ENCODE peak calls at places on chromosomes 6 and 20, in ten cellular contexts. H is GM23338; C is CD8-positive, alpha-beta T cell; N is epithelial cell of esophagus; E is GM12878; M is nephron progenitor cell; B is A673; S is HFFc6; R is fibroblast of mammary gland; F is mucosa of descending colon. T is an unnamed sample.

GRCh38 chr6:117907600-117908245 is 659 bp downstream of the SLC35F1 start:
- DNase-seq in B (peak), C (no peak), R (no peak), N (peak), E (no peak), M (peak), F (no peak), S (no peak), H (peak), T (peak)

GRCh38 chr6:166415306-166415705 is 32.6 kb upstream of the MPC1 start:
- DNase-seq in N (no peak), F (no peak), S (no peak), B (no peak), H (no peak), C (no peak), M (no peak), E (no peak), R (no peak), T (no peak)

GRCh38 chr6:89021629-89022028 is 58.2 kb upstream of the RNGTT start:
- DNase-seq in S (no peak), E (no peak), M (no peak), N (peak), B (no peak), R (no peak), C (no peak), H (peak), F (no peak), T (no peak)

GRCh38 chr20:38970302-38970701 is 8.2 kb downstream of the DHX35 start:
- DNase-seq in C (no peak), H (no peak), M (no peak), B (no peak), R (peak), N (peak), S (peak), E (no peak), F (no peak), T (no peak)

GRCh38 chr6:111623046-111623718 is 17.5 kb upstream of the TRAF3IP2 start:
- DNase-seq in C (no peak), R (no peak), F (peak), S (no peak), B (no peak), M (no peak), H (no peak), N (peak), E (no peak), T (no peak)

GRCh38 chr6:138970856-138971425 is 17.1 kb downstream of the REPS1 start:
- DNase-seq in R (peak), B (peak), H (no peak), S (peak), N (peak), M (no peak), C (no peak), E (no peak), F (no peak), T (no peak)

GRCh38 chr6:33989016-33989854 is 156.7 kb downstream of the GRM4 start:
- DNase-seq in C (no peak), B (no peak), H (no peak), R (no peak), E (no peak), S (no peak), F (peak), N (no peak), M (no peak), T (no peak)

GRCh38 chr20:31833931-31834521 is 11.4 kb downstream of the FOXS1 start:
- DNase-seq in N (no peak), H (no peak), S (no peak), F (no peak), B (no peak), C (no peak), E (no peak), R (no peak), M (no peak), T (no peak)

GRCh38 chr6:77740380-77740779 is 87.5 kb downstream of the MEI4 start:
- DNase-seq in M (no peak), N (peak), F (no peak), H (peak), S (peak), E (no peak), B (peak), C (no peak), R (peak), T (no peak)

GRCh38 chr6:31806470-31807272 is at the start of gene LSM2:
- DNase-seq in M (peak), S (peak), H (peak), N (peak), E (peak), C (peak), F (peak), B (peak), R (peak), T (peak)
- TF ChIP-seq CTCF in M (no peak), S (peak), H (peak), N (peak), E (peak), C (no peak), F (peak), B (peak), R (no peak), T (peak)

GRCh38 chr6:28580484-28580883 is 54.8 kb downstream of the GPX5 start:
- DNase-seq in F (no peak), H (no peak), B (peak), R (peak), C (no peak), M (no peak), N (peak), S (no peak), E (no peak), T (no peak)
- TF ChIP-seq CTCF in F (no peak), H (no peak), B (peak), R (peak), C (peak), M (no peak), N (no peak), S (peak), E (no peak), T (peak)

GRCh38 chr20:33399924-33400323 is 1.4 kb downstream of the CDK5RAP1 start:
- DNase-seq in N (no peak), R (no peak), F (no peak), E (no peak), S (no peak), H (no peak), M (no peak), B (no peak), C (no peak), T (no peak)

GRCh38 chr20:33392016-33392415 is 9.3 kb downstream of the CDK5RAP1 start:
- DNase-seq in F (no peak), C (no peak), R (peak), B (peak), M (peak), H (no peak), N (no peak), S (peak), E (no peak), T (no peak)

GRCh38 chr20:33393609-33394008 is 7.7 kb downstream of the CDK5RAP1 start:
- DNase-seq in B (peak), N (no peak), F (no peak), E (no peak), S (peak), R (peak), M (no peak), C (no peak), H (no peak), T (no peak)

DNA sequence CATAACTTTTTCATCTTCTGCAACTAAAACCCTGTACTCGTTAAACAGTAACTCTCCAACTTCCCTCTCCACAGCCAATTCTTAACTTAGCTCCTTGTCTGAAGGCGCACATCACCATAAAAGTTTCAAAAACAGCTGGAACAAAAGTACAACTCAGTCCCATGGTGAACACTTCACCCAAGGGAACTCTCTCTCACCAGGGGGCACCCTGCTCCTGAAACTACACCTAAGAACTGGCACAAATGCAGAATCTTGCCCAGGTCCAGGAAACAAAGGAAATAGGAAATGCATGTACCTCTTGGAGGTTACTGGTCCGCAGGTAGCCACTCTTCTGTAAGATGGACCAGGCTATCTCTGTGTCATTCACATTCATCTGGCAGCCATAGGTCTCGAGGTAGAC is 6.6 kb downstream of the CDK5RAP1 start:
- DNase-seq in M (no peak), R (no peak), S (no peak), E (no peak), C (no peak), H (no peak), B (no peak), N (no peak), F (no peak), T (no peak)
- TF ChIP-seq CTCF in M (no peak), R (peak), S (peak), E (no peak), C (no peak), H (no peak), B (no peak), N (no peak), F (no peak), T (peak)

GRCh38 chr20:60935971-60936370 is 316.1 kb upstream of the CDH4 start:
- DNase-seq in B (peak), M (no peak), E (no peak), H (peak), F (no peak), C (no peak), R (no peak), S (no peak), N (no peak), T (no peak)
- TF ChIP-seq CTCF in B (peak), M (no peak), E (no peak), H (peak), F (no peak), C (no peak), R (no peak), S (no peak), N (no peak), T (peak)

GRCh38 chr20:50068041-50068651 is 44.8 kb downstream of the UBE2V1 start:
- DNase-seq in B (no peak), F (no peak), S (no peak), C (no peak), E (no peak), M (no peak), H (no peak), N (no peak), R (no peak), T (no peak)

GRCh38 chr20:50071039-50071888 is 41.7 kb downstream of the UBE2V1 start:
- DNase-seq in F (peak), B (peak), N (peak), M (peak), H (peak), C (peak), E (no peak), R (peak), S (peak), T (peak)

GRCh38 chr20:50073500-50073899 is 39.5 kb downstream of the UBE2V1 start:
- DNase-seq in R (no peak), S (no peak), E (no peak), B (no peak), C (no peak), N (no peak), H (no peak), F (peak), M (no peak), T (no peak)

GRCh38 chr20:50067461-50067860 is 45.5 kb downstream of the UBE2V1 start:
- DNase-seq in S (no peak), N (no peak), B (no peak), F (no peak), E (no peak), H (no peak), C (no peak), R (no peak), M (no peak), T (no peak)

GRCh38 chr20:50070361-50070760 is 42.6 kb downstream of the UBE2V1 start:
- DNase-seq in B (no peak), N (no peak), M (no peak), F (no peak), C (no peak), S (no peak), H (no peak), E (no peak), R (no peak), T (no peak)
- TF ChIP-seq CTCF in B (no peak), N (no peak), M (no peak), F (no peak), C (no peak), S (no peak), H (peak), E (no peak), R (no peak), T (no peak)

T was measured in progenitor cell of endocrine pancreas.